ENCODE peak calls at places on chromosomes 11 and 22, in ten cellular contexts. One of them, this sample, is unnamed.

GRCh38 chr11:31810779-31811647 is at the start of gene PAX6:
- DNase-seq in astrocyte: peak
- DNase-seq in thoracic aorta: no peak
- DNase-seq in MM.1S: peak
- DNase-seq in Peyer's patch: peak
- DNase-seq in breast epithelium: peak
- DNase-seq in pancreas: no peak
- DNase-seq in tibial nerve: no peak
- DNase-seq in Panc1: no peak
- DNase-seq in right atrium auricular region: peak
- DNase-seq in this sample: peak

GRCh38 chr22:49964493-49965290 is 4.1 kb downstream of the PIM3 start:
- DNase-seq in astrocyte: no peak
- DNase-seq in thoracic aorta: peak
- DNase-seq in MM.1S: peak
- DNase-seq in Peyer's patch: no peak
- DNase-seq in breast epithelium: peak
- DNase-seq in pancreas: peak
- DNase-seq in tibial nerve: peak
- DNase-seq in Panc1: no peak
- DNase-seq in right atrium auricular region: no peak
- DNase-seq in this sample: no peak

GRCh38 chr11:121070951-121071350 is 30.1 kb upstream of the TECTA start:
- DNase-seq in astrocyte: no peak
- DNase-seq in thoracic aorta: no peak
- DNase-seq in MM.1S: no peak
- DNase-seq in Peyer's patch: no peak
- DNase-seq in breast epithelium: no peak
- DNase-seq in pancreas: no peak
- DNase-seq in tibial nerve: no peak
- DNase-seq in Panc1: no peak
- DNase-seq in right atrium auricular region: no peak
- DNase-seq in this sample: no peak

GRCh38 chr11:69253028-69253427 is 40.9 kb upstream of the MYEOV start:
- DNase-seq in astrocyte: peak
- DNase-seq in thoracic aorta: no peak
- DNase-seq in MM.1S: no peak
- DNase-seq in Peyer's patch: no peak
- DNase-seq in breast epithelium: no peak
- DNase-seq in pancreas: no peak
- DNase-seq in tibial nerve: no peak
- DNase-seq in Panc1: no peak
- DNase-seq in right atrium auricular region: no peak
- DNase-seq in this sample: peak

GRCh38 chr11:63608353-63609345 is 5.6 kb downstream of the PLAAT3 start:
- DNase-seq in astrocyte: peak
- DNase-seq in thoracic aorta: no peak
- DNase-seq in MM.1S: no peak
- DNase-seq in Peyer's patch: no peak
- DNase-seq in breast epithelium: no peak
- DNase-seq in pancreas: no peak
- DNase-seq in tibial nerve: no peak
- DNase-seq in Panc1: no peak
- DNase-seq in right atrium auricular region: no peak
- DNase-seq in this sample: peak

GRCh38 chr11:124285610-124286344 is 28.0 kb downstream of the OR8D1 start:
- DNase-seq in astrocyte: peak
- DNase-seq in thoracic aorta: no peak
- DNase-seq in MM.1S: no peak
- DNase-seq in Peyer's patch: no peak
- DNase-seq in breast epithelium: no peak
- DNase-seq in pancreas: no peak
- DNase-seq in tibial nerve: no peak
- DNase-seq in Panc1: no peak
- DNase-seq in right atrium auricular region: no peak
- DNase-seq in this sample: peak

GRCh38 chr11:112267188-112267591 is 6.5 kb upstream of the PLET1 start:
- DNase-seq in astrocyte: peak
- DNase-seq in thoracic aorta: no peak
- DNase-seq in MM.1S: no peak
- DNase-seq in Peyer's patch: no peak
- DNase-seq in breast epithelium: no peak
- DNase-seq in pancreas: no peak
- DNase-seq in tibial nerve: no peak
- DNase-seq in Panc1: no peak
- DNase-seq in right atrium auricular region: no peak
- DNase-seq in this sample: no peak

GRCh38 chr22:45774016-45774670 is 102.5 kb downstream of the ATXN10 start:
- DNase-seq in astrocyte: no peak
- DNase-seq in thoracic aorta: no peak
- DNase-seq in MM.1S: no peak
- DNase-seq in Peyer's patch: no peak
- DNase-seq in breast epithelium: no peak
- DNase-seq in pancreas: no peak
- DNase-seq in tibial nerve: no peak
- DNase-seq in Panc1: no peak
- DNase-seq in right atrium auricular region: no peak
- DNase-seq in this sample: no peak

GRCh38 chr11:95089620-95090542 is at the start of gene ENDOD1:
- DNase-seq in astrocyte: peak
- DNase-seq in thoracic aorta: no peak
- DNase-seq in MM.1S: peak
- DNase-seq in Peyer's patch: peak
- DNase-seq in breast epithelium: peak
- DNase-seq in pancreas: peak
- DNase-seq in tibial nerve: peak
- DNase-seq in Panc1: no peak
- DNase-seq in right atrium auricular region: peak
- DNase-seq in this sample: peak

GRCh38 chr11:7072401-7073028 is 16.3 kb upstream of the RBMXL2 start:
- DNase-seq in astrocyte: no peak
- DNase-seq in thoracic aorta: no peak
- DNase-seq in MM.1S: peak
- DNase-seq in Peyer's patch: no peak
- DNase-seq in breast epithelium: no peak
- DNase-seq in pancreas: no peak
- DNase-seq in tibial nerve: no peak
- DNase-seq in Panc1: no peak
- DNase-seq in right atrium auricular region: no peak
- DNase-seq in this sample: no peak

GRCh38 chr22:37383342-37383741 is 43.9 kb downstream of the ELFN2 start:
- DNase-seq in astrocyte: no peak
- DNase-seq in thoracic aorta: no peak
- DNase-seq in MM.1S: no peak
- DNase-seq in Peyer's patch: no peak
- DNase-seq in breast epithelium: no peak
- DNase-seq in pancreas: no peak
- DNase-seq in tibial nerve: no peak
- DNase-seq in Panc1: no peak
- DNase-seq in right atrium auricular region: no peak
- DNase-seq in this sample: no peak

GRCh38 chr11:39365809-39366436 is 2093.5 kb downstream of the LRRC4C start:
- DNase-seq in astrocyte: peak
- DNase-seq in thoracic aorta: no peak
- DNase-seq in MM.1S: no peak
- DNase-seq in Peyer's patch: no peak
- DNase-seq in breast epithelium: no peak
- DNase-seq in pancreas: no peak
- DNase-seq in tibial nerve: no peak
- DNase-seq in Panc1: peak
- DNase-seq in right atrium auricular region: no peak
- DNase-seq in this sample: no peak

GRCh38 chr11:78586452-78587046 is 11.9 kb upstream of the NARS2 start:
- DNase-seq in astrocyte: no peak
- DNase-seq in thoracic aorta: no peak
- DNase-seq in MM.1S: peak
- DNase-seq in Peyer's patch: no peak
- DNase-seq in breast epithelium: no peak
- DNase-seq in pancreas: no peak
- DNase-seq in tibial nerve: no peak
- DNase-seq in Panc1: no peak
- DNase-seq in right atrium auricular region: no peak
- DNase-seq in this sample: no peak

GRCh38 chr11:102933627-102934026 is 21.9 kb downstream of the MMP13 start:
- DNase-seq in astrocyte: no peak
- DNase-seq in thoracic aorta: no peak
- DNase-seq in MM.1S: no peak
- DNase-seq in Peyer's patch: no peak
- DNase-seq in breast epithelium: no peak
- DNase-seq in pancreas: no peak
- DNase-seq in tibial nerve: no peak
- DNase-seq in Panc1: no peak
- DNase-seq in right atrium auricular region: no peak
- DNase-seq in this sample: no peak

GRCh38 chr22:45329536-45329936 is 19.8 kb downstream of the FAM118A start:
- DNase-seq in astrocyte: no peak
- DNase-seq in thoracic aorta: no peak
- DNase-seq in MM.1S: no peak
- DNase-seq in Peyer's patch: no peak
- DNase-seq in breast epithelium: peak
- DNase-seq in pancreas: no peak
- DNase-seq in tibial nerve: no peak
- DNase-seq in Panc1: no peak
- DNase-seq in right atrium auricular region: no peak
- DNase-seq in this sample: no peak

GRCh38 chr22:27723150-27723549 is 78.4 kb downstream of the MN1 start:
- DNase-seq in astrocyte: no peak
- DNase-seq in thoracic aorta: no peak
- DNase-seq in MM.1S: no peak
- DNase-seq in Peyer's patch: no peak
- DNase-seq in breast epithelium: no peak
- DNase-seq in pancreas: no peak
- DNase-seq in tibial nerve: no peak
- DNase-seq in Panc1: no peak
- DNase-seq in right atrium auricular region: no peak
- DNase-seq in this sample: no peak
- TF ChIP-seq CTCF in astrocyte: no peak
- TF ChIP-seq CTCF in thoracic aorta: peak
- TF ChIP-seq CTCF in MM.1S: no peak
- TF ChIP-seq CTCF in Peyer's patch: no peak
- TF ChIP-seq CTCF in breast epithelium: no peak
- TF ChIP-seq CTCF in pancreas: no peak
- TF ChIP-seq CTCF in tibial nerve: no peak
- TF ChIP-seq CTCF in Panc1: peak
- TF ChIP-seq CTCF in right atrium auricular region: peak
- TF ChIP-seq CTCF in this sample: no peak

GRCh38 chr11:34269694-34270245 is 88.0 kb downstream of the ABTB2 start:
- DNase-seq in astrocyte: no peak
- DNase-seq in thoracic aorta: no peak
- DNase-seq in MM.1S: no peak
- DNase-seq in Peyer's patch: no peak
- DNase-seq in breast epithelium: no peak
- DNase-seq in pancreas: no peak
- DNase-seq in tibial nerve: no peak
- DNase-seq in Panc1: no peak
- DNase-seq in right atrium auricular region: no peak
- DNase-seq in this sample: no peak
- H3K4me3 ChIP-seq in astrocyte: no peak
- H3K4me3 ChIP-seq in thoracic aorta: no peak
- H3K4me3 ChIP-seq in MM.1S: no peak
- H3K4me3 ChIP-seq in Peyer's patch: no peak
- H3K4me3 ChIP-seq in breast epithelium: no peak
- H3K4me3 ChIP-seq in pancreas: no peak
- H3K4me3 ChIP-seq in tibial nerve: no peak
- H3K4me3 ChIP-seq in Panc1: no peak
- H3K4me3 ChIP-seq in right atrium auricular region: no peak
- H3K4me3 ChIP-seq in this sample: no peak

DNA sequence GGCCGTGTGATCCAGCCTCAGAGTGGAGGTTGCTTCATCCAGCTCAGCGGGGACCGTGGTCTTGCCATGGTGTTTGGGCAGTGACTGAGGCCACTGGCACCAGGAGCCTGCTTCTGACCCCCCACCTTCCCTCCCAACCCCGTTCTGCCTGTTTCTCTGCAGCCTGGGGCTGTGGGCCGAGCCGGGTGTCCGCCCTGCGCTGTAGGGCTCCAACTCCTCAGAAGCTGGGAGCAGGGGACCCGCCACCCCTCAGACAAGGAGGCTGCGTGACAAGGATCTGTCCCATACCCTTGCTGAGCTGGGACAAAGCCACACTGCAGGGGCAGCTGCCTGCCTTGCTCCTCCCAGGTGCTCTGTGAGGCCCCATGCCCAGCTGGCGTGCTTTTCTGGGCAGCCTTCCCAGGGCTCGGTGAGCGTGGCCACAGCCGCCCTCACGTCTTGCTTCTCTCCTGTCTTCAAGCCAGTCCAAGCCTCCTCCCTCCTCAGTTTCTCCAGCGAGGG is 11.7 kb upstream of the ARFGAP3 start:
- DNase-seq in astrocyte: peak
- DNase-seq in thoracic aorta: no peak
- DNase-seq in MM.1S: no peak
- DNase-seq in Peyer's patch: no peak
- DNase-seq in breast epithelium: peak
- DNase-seq in pancreas: peak
- DNase-seq in tibial nerve: no peak
- DNase-seq in Panc1: no peak
- DNase-seq in right atrium auricular region: no peak
- DNase-seq in this sample: no peak
- H3K27ac ChIP-seq in astrocyte: no peak
- H3K27ac ChIP-seq in thoracic aorta: peak
- H3K27ac ChIP-seq in MM.1S: no peak
- H3K27ac ChIP-seq in Peyer's patch: no peak
- H3K27ac ChIP-seq in breast epithelium: peak
- H3K27ac ChIP-seq in pancreas: peak
- H3K27ac ChIP-seq in tibial nerve: no peak
- H3K27ac ChIP-seq in Panc1: no peak
- H3K27ac ChIP-seq in right atrium auricular region: peak
- H3K27ac ChIP-seq in this sample: no peak

GRCh38 chr11:45917286-45917622 is 423 bp downstream of the PEX16 start:
- DNase-seq in astrocyte: no peak
- DNase-seq in thoracic aorta: no peak
- DNase-seq in MM.1S: no peak
- DNase-seq in Peyer's patch: no peak
- DNase-seq in breast epithelium: no peak
- DNase-seq in pancreas: no peak
- DNase-seq in tibial nerve: no peak
- DNase-seq in Panc1: no peak
- DNase-seq in right atrium auricular region: no peak
- DNase-seq in this sample: no peak

GRCh38 chr11:45919806-45920530 is 2.3 kb upstream of the PEX16 start:
- DNase-seq in astrocyte: no peak
- DNase-seq in thoracic aorta: no peak
- DNase-seq in MM.1S: no peak
- DNase-seq in Peyer's patch: no peak
- DNase-seq in breast epithelium: no peak
- DNase-seq in pancreas: peak
- DNase-seq in tibial nerve: no peak
- DNase-seq in Panc1: no peak
- DNase-seq in right atrium auricular region: no peak
- DNase-seq in this sample: no peak

GRCh38 chr11:45918331-45918941 is 759 bp upstream of the PEX16 start:
- DNase-seq in astrocyte: peak
- DNase-seq in thoracic aorta: peak
- DNase-seq in MM.1S: peak
- DNase-seq in Peyer's patch: peak
- DNase-seq in breast epithelium: peak
- DNase-seq in pancreas: peak
- DNase-seq in tibial nerve: peak
- DNase-seq in Panc1: peak
- DNase-seq in right atrium auricular region: peak
- DNase-seq in this sample: peak

GRCh38 chr11:45919276-45919675 is 1.6 kb upstream of the PEX16 start:
- DNase-seq in astrocyte: no peak
- DNase-seq in thoracic aorta: no peak
- DNase-seq in MM.1S: no peak
- DNase-seq in Peyer's patch: no peak
- DNase-seq in breast epithelium: no peak
- DNase-seq in pancreas: peak
- DNase-seq in tibial nerve: no peak
- DNase-seq in Panc1: no peak
- DNase-seq in right atrium auricular region: no peak
- DNase-seq in this sample: no peak

GRCh38 chr11:45917623-45918330 is at the start of gene PEX16:
- DNase-seq in astrocyte: peak
- DNase-seq in thoracic aorta: peak
- DNase-seq in MM.1S: peak
- DNase-seq in Peyer's patch: peak
- DNase-seq in breast epithelium: peak
- DNase-seq in pancreas: peak
- DNase-seq in tibial nerve: peak
- DNase-seq in Panc1: peak
- DNase-seq in right atrium auricular region: peak
- DNase-seq in this sample: peak
- TF ChIP-seq CTCF in astrocyte: no peak
- TF ChIP-seq CTCF in thoracic aorta: no peak
- TF ChIP-seq CTCF in MM.1S: no peak
- TF ChIP-seq CTCF in Peyer's patch: no peak
- TF ChIP-seq CTCF in breast epithelium: no peak
- TF ChIP-seq CTCF in pancreas: no peak
- TF ChIP-seq CTCF in tibial nerve: no peak
- TF ChIP-seq CTCF in Panc1: no peak
- TF ChIP-seq CTCF in right atrium auricular region: no peak
- TF ChIP-seq CTCF in this sample: no peak